ENCODE peak calls at places on chromosomes 16 and 17, in ten cellular contexts. One of them, this sample, is unnamed. For H3K4me1, the result is how much of the 10 kb centered on the place peaks cover.

GRCh38 chr16:79600636-79601091 is at the start of gene MAF:
- DNase-seq in cardiac muscle cell: peak
- DNase-seq in left ventricle myocardium inferior: peak
- DNase-seq in tibial nerve: peak
- DNase-seq in heart right ventricle: peak
- DNase-seq in heart left ventricle: peak
- DNase-seq in pancreas: peak
- DNase-seq in breast epithelium: peak
- DNase-seq in endodermal cell: peak
- DNase-seq in hepatocyte: peak
- DNase-seq in this sample: peak

GRCh38 chr16:50735629-50736122 is 6.2 kb upstream of the CYLD start:
- DNase-seq in cardiac muscle cell: no peak
- DNase-seq in left ventricle myocardium inferior: no peak
- DNase-seq in tibial nerve: no peak
- DNase-seq in heart right ventricle: no peak
- DNase-seq in heart left ventricle: no peak
- DNase-seq in pancreas: no peak
- DNase-seq in breast epithelium: no peak
- DNase-seq in endodermal cell: peak
- DNase-seq in hepatocyte: no peak
- DNase-seq in this sample: no peak

GRCh38 chr17:17672453-17673368 is 8.5 kb upstream of the RAI1 start:
- DNase-seq in cardiac muscle cell: no peak
- DNase-seq in left ventricle myocardium inferior: no peak
- DNase-seq in tibial nerve: no peak
- DNase-seq in heart right ventricle: no peak
- DNase-seq in heart left ventricle: no peak
- DNase-seq in pancreas: no peak
- DNase-seq in breast epithelium: no peak
- DNase-seq in endodermal cell: no peak
- DNase-seq in hepatocyte: no peak
- DNase-seq in this sample: no peak

GRCh38 chr17:51238253-51238887 is 21.5 kb downstream of the MBTD1 start:
- DNase-seq in cardiac muscle cell: no peak
- DNase-seq in left ventricle myocardium inferior: no peak
- DNase-seq in tibial nerve: no peak
- DNase-seq in heart right ventricle: no peak
- DNase-seq in heart left ventricle: no peak
- DNase-seq in pancreas: no peak
- DNase-seq in breast epithelium: no peak
- DNase-seq in endodermal cell: no peak
- DNase-seq in hepatocyte: no peak
- DNase-seq in this sample: no peak

GRCh38 chr17:20226814-20227482 is 217.8 kb downstream of the SPECC1 start:
- DNase-seq in cardiac muscle cell: peak
- DNase-seq in left ventricle myocardium inferior: peak
- DNase-seq in tibial nerve: peak
- DNase-seq in heart right ventricle: peak
- DNase-seq in heart left ventricle: peak
- DNase-seq in pancreas: peak
- DNase-seq in breast epithelium: peak
- DNase-seq in endodermal cell: peak
- DNase-seq in hepatocyte: peak
- DNase-seq in this sample: peak

GRCh38 chr16:23952128-23953041 is 116.6 kb downstream of the PRKCB start:
- DNase-seq in cardiac muscle cell: peak
- DNase-seq in left ventricle myocardium inferior: no peak
- DNase-seq in tibial nerve: peak
- DNase-seq in heart right ventricle: no peak
- DNase-seq in heart left ventricle: no peak
- DNase-seq in pancreas: no peak
- DNase-seq in breast epithelium: no peak
- DNase-seq in endodermal cell: peak
- DNase-seq in hepatocyte: peak
- DNase-seq in this sample: no peak

GRCh38 chr17:45101546-45101882 is 30.8 kb downstream of the PLCD3 start:
- DNase-seq in cardiac muscle cell: no peak
- DNase-seq in left ventricle myocardium inferior: no peak
- DNase-seq in tibial nerve: no peak
- DNase-seq in heart right ventricle: no peak
- DNase-seq in heart left ventricle: no peak
- DNase-seq in pancreas: no peak
- DNase-seq in breast epithelium: no peak
- DNase-seq in endodermal cell: no peak
- DNase-seq in hepatocyte: no peak
- DNase-seq in this sample: no peak

GRCh38 chr16:29699324-29700219 is 20.6 kb downstream of the QPRT start:
- DNase-seq in cardiac muscle cell: no peak
- DNase-seq in left ventricle myocardium inferior: no peak
- DNase-seq in tibial nerve: no peak
- DNase-seq in heart right ventricle: no peak
- DNase-seq in heart left ventricle: no peak
- DNase-seq in pancreas: no peak
- DNase-seq in breast epithelium: no peak
- DNase-seq in endodermal cell: peak
- DNase-seq in hepatocyte: no peak
- DNase-seq in this sample: no peak

GRCh38 chr17:956905-957304 is 22.7 kb downstream of the NXN start:
- DNase-seq in cardiac muscle cell: peak
- DNase-seq in left ventricle myocardium inferior: no peak
- DNase-seq in tibial nerve: no peak
- DNase-seq in heart right ventricle: no peak
- DNase-seq in heart left ventricle: no peak
- DNase-seq in pancreas: no peak
- DNase-seq in breast epithelium: no peak
- DNase-seq in endodermal cell: peak
- DNase-seq in hepatocyte: peak
- DNase-seq in this sample: no peak

GRCh38 chr17:42918902-42919521 is 18.4 kb downstream of the G6PC1 start:
- DNase-seq in cardiac muscle cell: no peak
- DNase-seq in left ventricle myocardium inferior: no peak
- DNase-seq in tibial nerve: no peak
- DNase-seq in heart right ventricle: no peak
- DNase-seq in heart left ventricle: no peak
- DNase-seq in pancreas: peak
- DNase-seq in breast epithelium: no peak
- DNase-seq in endodermal cell: no peak
- DNase-seq in hepatocyte: no peak
- DNase-seq in this sample: no peak

GRCh38 chr17:15398736-15399331 is 57.4 kb upstream of the TEKT3 start:
- DNase-seq in cardiac muscle cell: peak
- DNase-seq in left ventricle myocardium inferior: no peak
- DNase-seq in tibial nerve: no peak
- DNase-seq in heart right ventricle: no peak
- DNase-seq in heart left ventricle: peak
- DNase-seq in pancreas: no peak
- DNase-seq in breast epithelium: peak
- DNase-seq in endodermal cell: peak
- DNase-seq in hepatocyte: peak
- DNase-seq in this sample: no peak

GRCh38 chr17:34825102-34825501 is 136.2 kb downstream of the CCT6B start:
- DNase-seq in cardiac muscle cell: no peak
- DNase-seq in left ventricle myocardium inferior: no peak
- DNase-seq in tibial nerve: no peak
- DNase-seq in heart right ventricle: no peak
- DNase-seq in heart left ventricle: no peak
- DNase-seq in pancreas: no peak
- DNase-seq in breast epithelium: no peak
- DNase-seq in endodermal cell: no peak
- DNase-seq in hepatocyte: no peak
- DNase-seq in this sample: no peak

GRCh38 chr17:57979076-57979475 is 9.0 kb downstream of the VEZF1 start:
- DNase-seq in cardiac muscle cell: no peak
- DNase-seq in left ventricle myocardium inferior: no peak
- DNase-seq in tibial nerve: no peak
- DNase-seq in heart right ventricle: no peak
- DNase-seq in heart left ventricle: no peak
- DNase-seq in pancreas: no peak
- DNase-seq in breast epithelium: no peak
- DNase-seq in endodermal cell: no peak
- DNase-seq in hepatocyte: no peak
- DNase-seq in this sample: no peak

GRCh38 chr17:40442392-40443195 is 656 bp upstream of the IGFBP4 start:
- DNase-seq in cardiac muscle cell: no peak
- DNase-seq in left ventricle myocardium inferior: peak
- DNase-seq in tibial nerve: peak
- DNase-seq in heart right ventricle: peak
- DNase-seq in heart left ventricle: peak
- DNase-seq in pancreas: no peak
- DNase-seq in breast epithelium: no peak
- DNase-seq in endodermal cell: no peak
- DNase-seq in hepatocyte: no peak
- DNase-seq in this sample: peak
- TF ChIP-seq CTCF in cardiac muscle cell: no peak
- TF ChIP-seq CTCF in left ventricle myocardium inferior: peak
- TF ChIP-seq CTCF in tibial nerve: no peak
- TF ChIP-seq CTCF in heart right ventricle: no peak
- TF ChIP-seq CTCF in heart left ventricle: no peak
- TF ChIP-seq CTCF in pancreas: no peak
- TF ChIP-seq CTCF in breast epithelium: peak
- TF ChIP-seq CTCF in endodermal cell: no peak
- TF ChIP-seq CTCF in hepatocyte: no peak
- TF ChIP-seq CTCF in this sample: no peak

GRCh38 chr17:39701012-39701783 is 1.3 kb downstream of the ERBB2 start:
- DNase-seq in cardiac muscle cell: no peak
- DNase-seq in left ventricle myocardium inferior: no peak
- DNase-seq in tibial nerve: no peak
- DNase-seq in heart right ventricle: no peak
- DNase-seq in heart left ventricle: no peak
- DNase-seq in pancreas: no peak
- DNase-seq in breast epithelium: peak
- DNase-seq in endodermal cell: no peak
- DNase-seq in hepatocyte: peak
- DNase-seq in this sample: peak

GRCh38 chr17:39702901-39703893 is 3.3 kb downstream of the ERBB2 start:
- DNase-seq in cardiac muscle cell: peak
- DNase-seq in left ventricle myocardium inferior: no peak
- DNase-seq in tibial nerve: no peak
- DNase-seq in heart right ventricle: no peak
- DNase-seq in heart left ventricle: peak
- DNase-seq in pancreas: no peak
- DNase-seq in breast epithelium: peak
- DNase-seq in endodermal cell: no peak
- DNase-seq in hepatocyte: no peak
- DNase-seq in this sample: peak

GRCh38 chr17:39700148-39700987 is 504 bp downstream of the ERBB2 start:
- DNase-seq in cardiac muscle cell: peak
- DNase-seq in left ventricle myocardium inferior: no peak
- DNase-seq in tibial nerve: no peak
- DNase-seq in heart right ventricle: no peak
- DNase-seq in heart left ventricle: no peak
- DNase-seq in pancreas: no peak
- DNase-seq in breast epithelium: no peak
- DNase-seq in endodermal cell: peak
- DNase-seq in hepatocyte: peak
- DNase-seq in this sample: no peak

GRCh38 chr17:39703913-39704312 is 4.0 kb downstream of the ERBB2 start:
- DNase-seq in cardiac muscle cell: no peak
- DNase-seq in left ventricle myocardium inferior: no peak
- DNase-seq in tibial nerve: no peak
- DNase-seq in heart right ventricle: no peak
- DNase-seq in heart left ventricle: no peak
- DNase-seq in pancreas: no peak
- DNase-seq in breast epithelium: no peak
- DNase-seq in endodermal cell: no peak
- DNase-seq in hepatocyte: no peak
- DNase-seq in this sample: no peak

DNA sequence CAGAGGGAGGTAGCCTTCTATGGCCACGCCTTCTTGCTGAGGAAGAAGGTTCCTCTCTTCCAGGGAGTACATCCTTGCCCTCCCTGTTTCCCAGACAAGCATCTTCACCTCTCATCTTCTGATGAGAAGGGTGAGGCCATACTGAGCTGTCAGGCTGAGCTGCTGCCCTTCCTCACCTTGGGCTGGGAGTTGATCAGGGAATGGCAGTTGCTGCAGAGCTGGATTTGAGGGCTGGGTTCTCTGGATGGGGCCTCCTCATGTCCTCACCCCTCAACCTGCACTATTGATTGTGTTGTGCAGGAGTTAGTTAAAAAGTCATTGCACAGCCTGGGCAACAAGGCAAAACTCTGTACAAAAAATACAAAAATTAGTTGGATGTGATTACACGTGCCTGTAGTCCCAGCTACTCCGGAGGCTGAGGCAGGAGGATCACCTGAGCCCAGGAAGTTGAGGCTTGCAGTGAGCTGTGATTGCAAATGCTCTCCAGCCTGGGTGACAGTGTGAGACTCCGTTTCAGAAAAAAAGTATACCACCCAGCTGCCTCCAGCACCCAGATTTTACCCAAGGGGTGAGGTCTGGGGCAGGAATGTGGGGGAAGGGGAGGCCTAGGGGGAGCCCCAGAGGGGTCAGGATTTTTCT is 2.0 kb downstream of the ERBB2 start:
- DNase-seq in cardiac muscle cell: no peak
- DNase-seq in left ventricle myocardium inferior: no peak
- DNase-seq in tibial nerve: no peak
- DNase-seq in heart right ventricle: no peak
- DNase-seq in heart left ventricle: no peak
- DNase-seq in pancreas: no peak
- DNase-seq in breast epithelium: no peak
- DNase-seq in endodermal cell: no peak
- DNase-seq in hepatocyte: no peak
- DNase-seq in this sample: no peak
- H3K4me1 ChIP-seq in cardiac muscle cell: half or more
- H3K4me1 ChIP-seq in left ventricle myocardium inferior: half or more
- H3K4me1 ChIP-seq in tibial nerve: under half
- H3K4me1 ChIP-seq in heart right ventricle: under half
- H3K4me1 ChIP-seq in heart left ventricle: under half
- H3K4me1 ChIP-seq in pancreas: under half
- H3K4me1 ChIP-seq in breast epithelium: under half
- H3K4me1 ChIP-seq in endodermal cell: under half
- H3K4me1 ChIP-seq in hepatocyte: half or more
- H3K4me1 ChIP-seq in this sample: half or more

DNA sequence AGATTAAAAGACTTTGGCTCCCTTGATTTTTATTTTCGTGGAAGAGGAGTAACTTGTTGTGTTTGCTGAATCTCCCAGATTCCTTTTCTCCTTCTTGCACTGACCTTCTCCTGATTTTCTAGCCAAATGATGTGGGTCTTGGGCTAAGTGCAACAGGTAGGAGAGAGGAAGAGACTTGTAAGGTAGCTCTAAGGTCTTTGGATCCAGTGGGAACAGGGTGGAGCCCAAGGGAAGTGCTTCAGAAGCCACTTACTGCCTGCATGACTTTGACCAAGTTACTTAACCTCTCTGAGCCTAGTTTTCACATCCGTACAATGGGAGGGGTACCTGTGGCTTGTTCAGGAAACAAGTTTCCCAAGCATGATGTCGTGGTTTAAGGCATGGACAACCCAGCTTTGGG is 111.3 kb upstream of the IRX3 start:
- DNase-seq in cardiac muscle cell: no peak
- DNase-seq in left ventricle myocardium inferior: no peak
- DNase-seq in tibial nerve: no peak
- DNase-seq in heart right ventricle: no peak
- DNase-seq in heart left ventricle: no peak
- DNase-seq in pancreas: no peak
- DNase-seq in breast epithelium: no peak
- DNase-seq in endodermal cell: peak
- DNase-seq in hepatocyte: no peak
- DNase-seq in this sample: no peak
- TF ChIP-seq CTCF in cardiac muscle cell: no peak
- TF ChIP-seq CTCF in left ventricle myocardium inferior: no peak
- TF ChIP-seq CTCF in tibial nerve: no peak
- TF ChIP-seq CTCF in heart right ventricle: no peak
- TF ChIP-seq CTCF in heart left ventricle: no peak
- TF ChIP-seq CTCF in pancreas: no peak
- TF ChIP-seq CTCF in breast epithelium: no peak
- TF ChIP-seq CTCF in endodermal cell: no peak
- TF ChIP-seq CTCF in hepatocyte: no peak
- TF ChIP-seq CTCF in this sample: no peak

GRCh38 chr16:85614338-85615013 is 1.4 kb downstream of the GSE1 start:
- DNase-seq in cardiac muscle cell: peak
- DNase-seq in left ventricle myocardium inferior: no peak
- DNase-seq in tibial nerve: no peak
- DNase-seq in heart right ventricle: no peak
- DNase-seq in heart left ventricle: no peak
- DNase-seq in pancreas: peak
- DNase-seq in breast epithelium: no peak
- DNase-seq in endodermal cell: peak
- DNase-seq in hepatocyte: no peak
- DNase-seq in this sample: peak
- H3K4me1 ChIP-seq in cardiac muscle cell: under half
- H3K4me1 ChIP-seq in left ventricle myocardium inferior: half or more
- H3K4me1 ChIP-seq in tibial nerve: under half
- H3K4me1 ChIP-seq in heart right ventricle: under half
- H3K4me1 ChIP-seq in heart left ventricle: half or more
- H3K4me1 ChIP-seq in pancreas: under half
- H3K4me1 ChIP-seq in breast epithelium: under half
- H3K4me1 ChIP-seq in endodermal cell: under half
- H3K4me1 ChIP-seq in hepatocyte: half or more
- H3K4me1 ChIP-seq in this sample: under half

This sample was measured in mucosa of descending colon.